ENCODE peak calls at places on chromosomes 4 and X, in five cellular contexts. R is CD4-positive, CD25-positive, alpha-beta regulatory T cell; M is substantia nigra; U is transverse colon; G is upper lobe of right lung. W is an unnamed sample.
A peak's percentile ranks its signal among the peaks of the same experiment; 100 is the strongest.

GRCh38 chrX:19059063-19059462 is 63.2 kb downstream of the ADGRG2 start:
- DNase-seq in M (no peak), R (no peak), G (no peak), U (no peak), W (no peak)

GRCh38 chrX:150648296-150648940 is 44.8 kb upstream of the MTMR1 start:
- DNase-seq in U (no peak), M (no peak), G (no peak), R (no peak), W (no peak)

GRCh38 chr4:163350672-163351071 is 7.0 kb downstream of the NPY5R start:
- DNase-seq in R (no peak), U (no peak), M (no peak), G (no peak), W (no peak)

GRCh38 chrX:110915120-110915519 is 119.5 kb upstream of the CHRDL1 start:
- DNase-seq in R (no peak), U (no peak), M (no peak), G (no peak), W (peak; percentile 38)

GRCh38 chr4:144709159-144709558 is 63.2 kb downstream of the HHIP start:
- DNase-seq in M (no peak), G (no peak), R (no peak), U (no peak), W (no peak)

GRCh38 chr4:141220655-141221605 is at the start of gene ZNF330:
- DNase-seq in M (peak; percentile 79), U (peak; percentile 93), G (peak; percentile 94), R (peak; percentile 87), W (peak; percentile 88)

GRCh38 chr4:80024335-80024734 is 48.7 kb downstream of the ANTXR2 start:
- DNase-seq in G (no peak), U (no peak), M (no peak), R (no peak), W (no peak)

GRCh38 chr4:177391287-177391686 is 51.0 kb downstream of the AGA start:
- DNase-seq in R (no peak), G (no peak), M (no peak), U (no peak), W (no peak)

GRCh38 chr4:88054229-88054628 is 46.8 kb downstream of the PKD2 start:
- DNase-seq in G (no peak), R (no peak), U (no peak), M (no peak), W (no peak)

GRCh38 chr4:41935652-41936021 is 408 bp downstream of the TMEM33 start:
- DNase-seq in U (no peak), G (no peak), M (no peak), R (no peak), W (no peak)

GRCh38 chr4:136867465-136867864 is 664.8 kb downstream of the PCDH18 start:
- DNase-seq in G (no peak), M (no peak), U (no peak), R (no peak), W (no peak)

GRCh38 chr4:13980317-13980716 is 352.8 kb upstream of the BOD1L1 start:
- DNase-seq in U (no peak), R (no peak), M (no peak), G (no peak), W (peak; percentile 42)

GRCh38 chr4:80454040-80454439 is 118.5 kb downstream of the CFAP299 start:
- DNase-seq in M (no peak), U (no peak), R (no peak), G (no peak), W (no peak)

GRCh38 chr4:159446266-159446976 is 343.5 kb downstream of the RAPGEF2 start:
- DNase-seq in U (peak; percentile 9), R (peak; percentile 12), G (no peak), M (no peak), W (peak; percentile 14)

GRCh38 chr4:40292313-40292759 is 42.8 kb upstream of the CHRNA9 start:
- DNase-seq in U (no peak), R (no peak), M (no peak), G (no peak), W (no peak)

GRCh38 chrX:23904096-23904495 is 3.6 kb downstream of the APOO start:
- DNase-seq in M (no peak), G (no peak), R (no peak), U (no peak), W (no peak)
- H3K27ac ChIP-seq in M (no peak overlapping the region), G (no peak overlapping the region), R (no peak overlapping the region), U (no peak overlapping the region), W (no peak overlapping the region)

GRCh38 chrX:39813631-39814246 is 284.0 kb downstream of the BCOR start:
- DNase-seq in G (no peak), U (peak; percentile 40), M (peak; percentile 12), R (no peak), W (no peak)
- H3K27ac ChIP-seq in G (no peak overlapping the region), U (peak overlapping the region; percentile 33), M (peak overlapping the region; percentile 59), R (no peak overlapping the region), W (no peak overlapping the region)

DNA sequence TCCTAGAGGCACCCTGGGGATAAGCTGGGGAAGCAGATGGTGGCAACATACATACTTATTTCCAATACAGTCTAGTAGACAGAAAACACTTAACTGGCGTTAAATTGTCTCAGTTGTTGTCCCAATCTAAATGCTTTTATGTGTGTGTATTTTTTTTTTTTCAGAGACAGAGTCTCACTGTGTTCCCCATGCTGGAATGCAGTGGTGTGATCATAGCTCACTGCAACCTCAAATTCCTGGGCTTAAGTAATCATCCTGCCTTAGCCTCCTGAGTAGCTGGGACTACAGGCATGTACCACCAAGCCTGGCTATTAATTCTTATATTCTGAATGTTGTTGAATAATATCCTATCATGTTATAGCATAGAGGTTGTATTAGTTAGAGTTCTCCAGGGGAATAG is 481.8 kb downstream of the GRXCR1 start:
- DNase-seq in G (no peak), R (no peak), M (no peak), U (no peak), W (no peak)
- H3K27ac ChIP-seq in G (no peak overlapping the region), R (no peak overlapping the region), M (no peak overlapping the region), U (no peak overlapping the region), W (no peak overlapping the region)

GRCh38 chr4:94325835-94326234 is 16.8 kb downstream of the HPGDS start:
- DNase-seq in M (no peak), G (no peak), R (no peak), U (no peak), W (no peak)
- H3K27ac ChIP-seq in M (no peak overlapping the region), G (no peak overlapping the region), R (no peak overlapping the region), U (no peak overlapping the region), W (no peak overlapping the region)